ENCODE peak calls at places on chromosomes 3 and 15, in four cellular contexts. J is RCC 7860; O is CD4-positive, alpha-beta memory T cell; U is hippocampal formation. X is an unnamed sample.

GRCh38 chr3:144429719-144430121 is 458.1 kb downstream of the DIPK2A start:
- DNase-seq in J (no peak), O (no peak), U (no peak), X (no peak)

GRCh38 chr15:56353740-56354139 is 11.5 kb upstream of the TEX9 start:
- DNase-seq in J (no peak), O (no peak), U (no peak), X (no peak)

GRCh38 chr3:114527036-114527644 is 233.3 kb downstream of the TIGIT start:
- DNase-seq in J (no peak), O (no peak), U (no peak), X (no peak)

GRCh38 chr15:44726568-44727461 is 9.5 kb upstream of the TRIM69 start:
- DNase-seq in J (peak), O (peak), U (no peak), X (peak)

GRCh38 chr15:60646595-60646994 is 167.7 kb upstream of the ICE2 start:
- DNase-seq in J (no peak), O (no peak), U (no peak), X (no peak)

GRCh38 chr3:13671536-13672233 is 122.8 kb downstream of the FBLN2 start:
- DNase-seq in J (no peak), O (no peak), U (no peak), X (no peak)

GRCh38 chr15:58738051-58738707 is 11.3 kb downstream of the ADAM10 start:
- DNase-seq in J (no peak), O (no peak), U (no peak), X (no peak)

GRCh38 chr15:69782809-69783208 is 314.9 kb downstream of the TLE3 start:
- DNase-seq in J (no peak), O (peak), U (no peak), X (no peak)

GRCh38 chr3:156341831-156342416 is 213.0 kb downstream of the SSR3 start:
- DNase-seq in J (no peak), O (no peak), U (no peak), X (no peak)

GRCh38 chr3:195443391-195443989 is 670 bp upstream of the ACAP2 start:
- DNase-seq in J (no peak), O (no peak), U (no peak), X (no peak)

GRCh38 chr3:5086708-5087107 is 35.4 kb upstream of the ARL8B start:
- DNase-seq in J (no peak), O (no peak), U (no peak), X (no peak)

GRCh38 chr3:64083588-64083974 is 60.3 kb upstream of the PSMD6 start:
- DNase-seq in J (peak), O (no peak), U (no peak), X (no peak)

GRCh38 chr15:41961803-41962202 is 10.6 kb downstream of the EHD4 start:
- DNase-seq in J (no peak), O (no peak), U (no peak), X (no peak)

GRCh38 chr15:84789762-84790161 is 27.4 kb upstream of the ALPK3 start:
- DNase-seq in J (no peak), O (no peak), U (no peak), X (no peak)

GRCh38 chr3:127746400-127747057 is 73.8 kb downstream of the ABTB1 start:
- DNase-seq in J (peak), O (no peak), U (no peak), X (no peak)

GRCh38 chr15:28086175-28086703 is 12.9 kb downstream of the OCA2 start:
- DNase-seq in J (peak), O (peak), U (no peak), X (peak)

GRCh38 chr15:40930430-40931299 is 1.5 kb downstream of the DLL4 start:
- DNase-seq in J (no peak), O (no peak), U (no peak), X (no peak)

GRCh38 chr3:36837089-36837488 is 72.7 kb upstream of the DCLK3 start:
- DNase-seq in J (no peak), O (no peak), U (no peak), X (no peak)

GRCh38 chr3:39541917-39542329 is 74.4 kb downstream of the MOBP start:
- DNase-seq in J (no peak), O (no peak), U (peak), X (no peak)

GRCh38 chr15:69597061-69597592 is 144.5 kb downstream of the RPLP1 start:
- DNase-seq in J (no peak), O (no peak), U (no peak), X (no peak)

GRCh38 chr3:2623463-2623862 is 486.7 kb downstream of the IL5RA start:
- DNase-seq in J (no peak), O (no peak), U (no peak), X (no peak)

GRCh38 chr15:60626669-60627068 is 147.7 kb upstream of the ICE2 start:
- DNase-seq in J (no peak), O (no peak), U (no peak), X (no peak)

GRCh38 chr3:190155752-190156151 is 35.1 kb upstream of the P3H2 start:
- DNase-seq in J (no peak), O (no peak), U (no peak), X (no peak)

GRCh38 chr3:175940881-175941280 is 1081.7 kb downstream of the NAALADL2 start:
- DNase-seq in J (no peak), O (no peak), U (no peak), X (no peak)

GRCh38 chr3:32781211-32781968 is 36.4 kb upstream of the TRIM71 start:
- DNase-seq in J (peak), O (peak), U (peak), X (peak)

GRCh38 chr15:66995257-66995656 is 70.1 kb upstream of the SMAD3 start:
- DNase-seq in J (peak), O (no peak), U (no peak), X (no peak)

GRCh38 chr15:38714309-38715072 is 149.9 kb upstream of the RASGRP1 start:
- DNase-seq in J (peak), O (no peak), U (no peak), X (no peak)

GRCh38 chr3:141425523-141426233 is 57.4 kb downstream of the ZBTB38 start:
- DNase-seq in J (no peak), O (no peak), U (no peak), X (no peak)

GRCh38 chr3:153599685-153600084 is 437.7 kb downstream of the RAP2B start:
- DNase-seq in J (peak), O (no peak), U (no peak), X (no peak)